ENCODE peak calls at places on chromosomes 6 and 20, in six cellular contexts. Q is Peyer's patch, G is esophagus muscularis mucosa, H is IMR-90, K is thyroid gland, E is uterus. D is an unnamed sample.

GRCh38 chr6:37276916-37277509 is 19.1 kb upstream of the TMEM217 start:
- DNase-seq in Q (no peak), G (no peak), H (no peak), K (no peak), E (no peak), D (no peak)

GRCh38 chr20:63846128-63846771 is 15.0 kb upstream of the ABHD16B start:
- DNase-seq in Q (no peak), G (no peak), H (no peak), K (peak), E (peak), D (no peak)

GRCh38 chr6:106112446-106112845 is 26.3 kb downstream of the PRDM1 start:
- DNase-seq in Q (no peak), G (no peak), H (peak), K (no peak), E (no peak), D (no peak)

GRCh38 chr6:116761779-116762178 is 3.7 kb downstream of the FAM162B start:
- DNase-seq in Q (no peak), G (no peak), H (no peak), K (no peak), E (no peak), D (no peak)

GRCh38 chr6:117477988-117478852 is 4.3 kb upstream of the DCBLD1 start:
- DNase-seq in Q (no peak), G (no peak), H (no peak), K (no peak), E (no peak), D (no peak)

GRCh38 chr6:131054392-131055250 is 8.4 kb downstream of the EPB41L2 start:
- DNase-seq in Q (no peak), G (no peak), H (no peak), K (no peak), E (no peak), D (no peak)

GRCh38 chr6:130215526-130215925 is 7.2 kb downstream of the SAMD3 start:
- DNase-seq in Q (no peak), G (no peak), H (no peak), K (no peak), E (no peak), D (no peak)

GRCh38 chr6:148570456-148570855 is 176.4 kb upstream of the UST start:
- DNase-seq in Q (no peak), G (no peak), H (no peak), K (no peak), E (no peak), D (no peak)

GRCh38 chr20:59086923-59087322 is 44.3 kb upstream of the PRELID3B start:
- DNase-seq in Q (no peak), G (no peak), H (no peak), K (no peak), E (no peak), D (no peak)

GRCh38 chr6:38531134-38531533 is 108.6 kb downstream of the BTBD9 start:
- DNase-seq in Q (no peak), G (no peak), H (no peak), K (no peak), E (no peak), D (no peak)

GRCh38 chr6:141095308-141095707 is 1037.4 kb upstream of the GJE1 start:
- DNase-seq in Q (no peak), G (no peak), H (no peak), K (no peak), E (no peak), D (no peak)

GRCh38 chr20:41265931-41266330 is 51.6 kb downstream of the ZHX3 start:
- DNase-seq in Q (no peak), G (no peak), H (no peak), K (no peak), E (no peak), D (no peak)

GRCh38 chr6:4603291-4603690 is 172.9 kb upstream of the CDYL start:
- DNase-seq in Q (peak), G (no peak), H (peak), K (no peak), E (no peak), D (peak)

GRCh38 chr6:101502818-101503217 is 109.3 kb downstream of the GRIK2 start:
- DNase-seq in Q (no peak), G (no peak), H (no peak), K (no peak), E (no peak), D (no peak)

GRCh38 chr6:3516094-3516493 is 59.2 kb upstream of the SLC22A23 start:
- DNase-seq in Q (no peak), G (no peak), H (peak), K (no peak), E (no peak), D (no peak)

GRCh38 chr6:13152804-13153203 is 175.5 kb downstream of the TBC1D7 start:
- DNase-seq in Q (no peak), G (no peak), H (no peak), K (no peak), E (no peak), D (no peak)

GRCh38 chr6:137685798-137686197 is 181.3 kb upstream of the TNFAIP3 start:
- DNase-seq in Q (no peak), G (no peak), H (no peak), K (no peak), E (no peak), D (no peak)

DNA sequence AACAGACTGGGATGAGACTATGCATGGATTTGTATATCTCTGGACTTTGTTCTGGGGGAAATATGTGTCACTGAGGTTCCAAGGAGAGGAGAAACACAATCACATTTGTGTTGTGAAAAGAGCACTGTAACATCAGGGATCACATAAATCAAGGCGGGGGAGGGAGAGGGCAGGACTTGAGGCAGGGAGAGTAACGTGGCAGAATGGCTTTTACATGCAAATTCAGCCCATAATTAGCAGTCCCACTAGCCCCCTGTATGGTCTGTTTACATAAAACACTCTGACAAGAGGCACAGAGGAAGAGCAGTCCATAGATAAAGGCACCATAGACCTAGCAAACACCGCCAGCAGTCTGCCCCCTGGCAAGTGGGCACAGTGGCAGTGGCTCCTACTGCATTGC is 82.8 kb downstream of the LYRM2 start:
- DNase-seq in Q (no peak), G (no peak), H (no peak), K (no peak), E (no peak), D (no peak)
- TF ChIP-seq POLR2A in Q (no peak), G (no peak), H (no peak), K (no peak), E (no peak), D (no peak)

DNA sequence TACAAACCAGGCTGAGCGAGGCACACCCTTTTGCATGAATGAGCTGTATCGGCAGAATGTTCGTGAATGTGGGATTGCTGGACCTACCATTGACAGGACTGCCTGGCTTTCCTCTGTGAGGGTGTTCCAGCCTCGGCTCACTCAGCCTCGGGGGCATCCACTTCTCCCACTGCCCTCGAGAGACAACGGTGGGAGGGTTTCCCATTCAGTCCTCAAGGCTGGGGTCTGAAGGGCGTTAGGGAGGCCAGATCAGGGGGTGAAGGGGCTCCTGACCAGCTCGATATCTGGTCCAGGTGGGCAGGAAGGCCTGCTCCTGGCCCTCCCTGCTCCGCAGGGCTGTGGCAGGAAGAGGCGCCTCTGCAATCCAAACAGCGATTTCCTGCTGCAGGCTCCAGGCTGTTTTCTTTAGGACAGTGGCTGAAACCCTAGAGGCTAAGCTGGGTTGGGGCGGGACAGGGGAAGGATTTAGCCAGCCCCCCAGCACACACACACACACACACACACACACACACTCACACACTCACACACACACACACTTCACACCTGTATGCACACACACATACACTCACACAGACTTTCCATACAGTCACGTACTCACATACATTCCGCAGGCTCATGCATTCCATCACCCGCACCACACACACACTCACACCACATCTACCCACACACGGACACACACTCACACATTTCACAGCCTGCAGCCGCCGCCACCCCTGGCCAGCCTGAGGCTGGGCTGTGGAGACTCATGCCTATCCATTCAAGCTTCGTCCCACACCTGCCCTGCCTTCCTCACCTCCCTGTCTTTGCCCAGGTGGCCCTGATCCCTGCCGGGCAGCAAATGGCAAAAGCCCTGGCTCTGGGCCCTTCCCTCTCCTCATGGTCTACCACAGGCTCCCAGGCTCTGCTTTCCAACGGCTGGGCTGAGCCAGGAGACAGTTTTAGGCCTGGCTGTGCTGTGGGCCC is 17.7 kb downstream of the MDFI start:
- DNase-seq in Q (no peak), G (no peak), H (peak), K (peak), E (no peak), D (no peak)
- TF ChIP-seq POLR2A in Q (no peak), G (no peak), H (no peak), K (no peak), E (no peak), D (no peak)

GRCh38 chr20:10432079-10432478 is 1.9 kb downstream of the MKKS start:
- DNase-seq in Q (no peak), G (no peak), H (no peak), K (no peak), E (no peak), D (no peak)

GRCh38 chr20:10434832-10435812 is at the start of gene SLX4IP:
- DNase-seq in Q (peak), G (peak), H (peak), K (peak), E (peak), D (peak)

GRCh38 chr20:10434467-10434831 is 427 bp upstream of the MKKS start:
- DNase-seq in Q (peak), G (peak), H (peak), K (peak), E (peak), D (peak)

GRCh38 chr20:10433014-10433622 is 904 bp downstream of the MKKS start:
- DNase-seq in Q (no peak), G (no peak), H (peak), K (no peak), E (no peak), D (no peak)

DNA sequence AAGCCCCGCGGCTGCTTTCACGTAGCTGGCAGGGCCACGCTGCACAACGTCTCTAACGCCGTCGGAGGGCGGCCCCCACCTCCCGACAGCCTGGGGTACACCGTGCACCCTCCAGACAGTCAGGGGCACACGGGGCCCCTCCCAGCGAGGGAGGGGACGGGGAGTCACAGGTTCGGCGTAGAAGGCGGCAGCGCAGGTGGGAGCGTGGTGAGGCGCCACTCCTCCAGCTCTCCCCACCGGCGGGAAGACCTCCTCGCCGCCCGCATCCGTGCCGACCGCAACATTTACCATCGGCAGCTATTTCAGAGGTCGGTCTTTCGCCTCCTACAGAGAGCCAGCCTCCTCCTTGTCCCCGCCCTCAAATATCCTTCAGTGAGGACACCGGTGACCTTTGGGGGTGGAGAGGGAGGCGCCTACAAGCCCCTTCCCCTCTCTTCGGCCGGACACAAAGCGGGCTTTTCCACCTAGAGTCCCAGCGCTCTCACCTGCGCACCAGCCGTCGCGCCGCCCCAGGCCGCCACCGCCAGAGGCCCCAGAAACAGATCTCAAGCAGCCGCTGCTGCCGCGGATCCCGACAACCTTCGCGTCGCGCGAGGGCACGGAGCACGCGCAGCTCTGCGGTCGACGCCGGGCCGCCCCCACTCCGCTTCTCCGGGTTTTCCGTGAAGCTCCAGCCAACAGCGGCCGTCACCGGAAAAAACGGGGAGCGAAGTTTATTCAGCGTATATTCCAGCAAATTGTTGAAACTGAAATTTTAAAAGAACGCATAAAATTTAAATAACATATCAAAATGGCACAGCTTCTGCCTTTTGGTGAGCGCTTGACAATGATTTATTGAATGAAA is at the start of gene MKKS:
- DNase-seq in Q (peak), G (peak), H (peak), K (peak), E (peak), D (peak)
- TF ChIP-seq POLR2A in Q (peak), G (peak), H (no peak), K (no peak), E (peak), D (no peak)

GRCh38 chr6:53348436-53349208 is at the start of gene ELOVL5:
- DNase-seq in Q (peak), G (peak), H (peak), K (peak), E (peak), D (peak)
- TF ChIP-seq POLR2A in Q (peak), G (peak), H (peak), K (peak), E (peak), D (no peak)

GRCh38 chr6:42326248-42326647 is 108.6 kb upstream of the MRPS10 start:
- DNase-seq in Q (no peak), G (no peak), H (no peak), K (no peak), E (no peak), D (no peak)
- TF ChIP-seq POLR2A in Q (no peak), G (no peak), H (no peak), K (no peak), E (no peak), D (no peak)

GRCh38 chr6:160991411-160992322 is at the start of gene MAP3K4:
- DNase-seq in Q (peak), G (peak), H (peak), K (peak), E (peak), D (peak)
- TF ChIP-seq POLR2A in Q (peak), G (peak), H (peak), K (peak), E (peak), D (no peak)

GRCh38 chr20:46119547-46119946 is 1.4 kb downstream of the CD40 start:
- DNase-seq in Q (no peak), G (no peak), H (no peak), K (no peak), E (no peak), D (peak)

GRCh38 chr20:46120136-46120535 is 2.0 kb downstream of the CD40 start:
- DNase-seq in Q (no peak), G (no peak), H (no peak), K (no peak), E (no peak), D (no peak)

GRCh38 chr20:46119028-46119546 is 973 bp downstream of the CD40 start:
- DNase-seq in Q (peak), G (no peak), H (no peak), K (peak), E (no peak), D (peak)

GRCh38 chr20:46118481-46119020 is 437 bp downstream of the CD40 start:
- DNase-seq in Q (peak), G (no peak), H (no peak), K (peak), E (peak), D (peak)

DNA sequence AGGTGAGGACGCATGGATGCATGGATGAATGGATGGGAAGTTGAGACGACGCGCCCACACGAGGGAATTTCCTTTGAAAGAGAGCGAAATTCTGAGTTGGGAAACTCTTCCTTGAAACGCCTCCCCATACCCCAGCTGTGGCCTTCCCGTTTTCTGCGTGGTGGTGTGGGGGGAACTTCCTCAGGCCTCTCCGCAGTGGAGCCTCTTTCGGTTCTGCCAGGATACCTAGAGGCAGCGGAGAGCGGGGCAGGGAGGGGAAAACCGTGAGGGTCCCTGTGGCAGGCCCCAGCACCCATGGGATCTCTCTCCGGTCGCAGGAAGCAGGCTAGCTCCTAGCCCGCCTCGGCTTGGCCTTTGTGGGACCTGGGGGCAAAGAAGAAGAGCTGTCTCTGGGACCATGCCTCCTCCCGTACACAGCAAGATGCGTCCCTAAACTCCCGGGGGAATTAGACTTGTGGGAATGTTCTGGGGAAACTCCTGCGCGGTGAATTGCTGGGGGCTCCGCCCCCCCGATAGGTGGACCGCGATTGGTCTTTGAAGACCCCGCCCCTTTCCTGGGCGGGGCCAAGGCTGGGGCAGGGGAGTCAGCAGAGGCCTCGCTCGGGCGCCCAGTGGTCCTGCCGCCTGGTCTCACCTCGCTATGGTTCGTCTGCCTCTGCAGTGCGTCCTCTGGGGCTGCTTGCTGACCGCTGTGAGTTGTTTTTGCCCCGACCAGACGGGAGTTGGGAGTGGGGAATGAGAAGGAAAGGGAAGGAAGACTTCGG is at the start of gene CD40:
- DNase-seq in Q (peak), G (peak), H (peak), K (peak), E (peak), D (peak)
- TF ChIP-seq POLR2A in Q (no peak), G (no peak), H (no peak), K (no peak), E (peak), D (no peak)

DNA sequence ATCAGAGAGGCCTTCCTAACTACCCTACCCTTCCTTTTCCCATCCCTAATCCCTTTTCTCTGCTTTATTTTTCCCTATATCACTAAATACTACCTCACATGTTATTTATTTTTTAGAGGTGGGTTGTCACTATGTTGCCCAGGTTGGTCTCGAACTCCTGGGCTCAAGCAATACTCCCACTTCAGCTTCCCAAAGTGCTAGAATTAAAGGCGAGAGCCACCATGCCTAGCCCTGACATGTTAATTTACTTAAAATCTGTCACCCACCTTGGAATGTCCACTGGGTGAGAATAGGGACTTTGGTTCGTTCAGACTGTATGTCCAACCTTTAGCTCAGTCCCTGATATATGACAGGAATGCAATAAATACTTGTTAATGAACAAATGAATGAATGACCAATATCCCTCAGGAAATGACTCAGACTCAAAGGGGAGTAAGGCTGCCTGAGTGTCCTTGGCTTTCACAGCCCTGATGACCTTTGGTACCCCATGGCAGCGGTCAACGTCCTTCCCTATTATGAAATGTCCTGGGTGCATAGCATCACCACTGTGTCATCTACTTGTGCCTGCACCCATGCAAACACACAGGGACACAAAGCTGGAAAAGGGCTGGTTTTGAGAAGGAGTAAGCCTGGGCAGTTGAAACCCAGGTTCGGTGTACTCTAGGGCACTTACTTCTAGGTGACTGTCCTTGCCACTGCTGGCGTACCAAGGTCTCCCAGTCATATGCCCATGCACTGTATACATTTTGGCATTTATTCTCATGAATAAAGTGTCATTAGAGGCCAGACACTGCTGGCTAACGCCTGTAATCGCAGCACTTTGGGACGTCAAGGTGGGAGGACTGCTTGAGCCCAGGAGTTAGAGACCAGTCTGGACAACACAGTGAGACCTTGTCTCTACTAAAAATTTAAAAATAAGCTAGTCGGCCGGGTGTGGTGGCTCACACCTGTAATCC is 26.5 kb downstream of the BCL2L1 start:
- DNase-seq in Q (no peak), G (no peak), H (peak), K (no peak), E (no peak), D (no peak)
- TF ChIP-seq POLR2A in Q (no peak), G (no peak), H (no peak), K (no peak), E (no peak), D (no peak)

D was measured in stomach.